ENCODE peak calls at places on chromosomes 16 and 17, in nine cellular contexts. V is HS-27A; Y is suprapubic skin; K is ecto neural progenitor cell; P is heart right ventricle; E is AG08396; J is bronchial epithelial cell; X is stimulated activated CD4-positive, alpha-beta T cell treated with anti-CD3 and anti-CD28 coated beads, Interleukin-4, amount 100 ng/mL, for 4 hours; R is spleen. M is an unnamed sample.

GRCh38 chr16:35733971-35734702 is 2274.7 kb downstream of the TP53TG3F start:
- DNase-seq in Y (peak; percentile 66), J (no peak), V (no peak), X (no peak), R (no peak), E (no peak), P (no peak), K (no peak), M (peak; percentile 66)

GRCh38 chr16:50096791-50097190 is 31.0 kb downstream of the HEATR3 start:
- DNase-seq in X (no peak), P (no peak), V (peak; percentile 58), E (peak; percentile 30), J (peak; percentile 2), R (no peak), Y (no peak), K (no peak), M (no peak)

GRCh38 chr17:49498037-49498615 is 3.0 kb downstream of the NGFR start:
- DNase-seq in P (no peak), K (no peak), X (no peak), V (no peak), E (no peak), Y (no peak), R (no peak), J (no peak), M (no peak)

GRCh38 chr16:11972128-11972527 is 4.4 kb upstream of the SNX29 start:
- DNase-seq in K (no peak), J (no peak), E (no peak), X (no peak), P (no peak), R (no peak), V (no peak), Y (no peak), M (no peak)

GRCh38 chr17:5898406-5898805 is 171.8 kb upstream of the WSCD1 start:
- DNase-seq in Y (no peak), K (peak; percentile 44), X (no peak), P (no peak), R (no peak), V (no peak), J (no peak), E (no peak), M (peak; percentile 73)

GRCh38 chr16:921321-921905 is 49.4 kb downstream of the LMF1 start:
- DNase-seq in Y (no peak), R (peak; percentile 64), E (no peak), J (no peak), X (no peak), K (no peak), V (no peak), P (no peak), M (no peak)

GRCh38 chr16:9134739-9135138 is 43.3 kb downstream of the HAPSTR1 start:
- DNase-seq in V (no peak), P (peak; percentile 27), E (peak; percentile 35), Y (peak; percentile 80), R (peak; percentile 87), K (peak; percentile 77), J (no peak), X (peak; percentile 50), M (no peak)

GRCh38 chr17:64020068-64020766 is at the start of gene ICAM2:
- DNase-seq in K (no peak), R (peak; percentile 95), Y (peak; percentile 84), X (peak; percentile 72), J (no peak), V (no peak), P (peak; percentile 85), E (peak; percentile 5), M (no peak)

GRCh38 chr16:83581082-83581481 is 226.7 kb upstream of the HSBP1 start:
- DNase-seq in E (peak; percentile 9), Y (no peak), P (no peak), R (no peak), K (no peak), V (no peak), J (peak; percentile 41), X (no peak), M (no peak)

GRCh38 chr16:20637247-20637646 is 60.2 kb downstream of the ACSM1 start:
- DNase-seq in X (no peak), R (no peak), V (no peak), Y (no peak), E (no peak), K (no peak), J (no peak), P (no peak), M (no peak)

GRCh38 chr16:16163109-16163508 is 60.2 kb downstream of the ABCC6 start:
- DNase-seq in V (no peak), Y (no peak), P (no peak), X (no peak), K (no peak), J (no peak), R (no peak), E (no peak), M (no peak)

GRCh38 chr16:83952587-83952939 is 477 bp upstream of the OSGIN1 start:
- DNase-seq in J (peak; percentile 61), Y (no peak), K (no peak), R (peak; percentile 73), V (no peak), E (peak; percentile 68), X (no peak), P (no peak), M (no peak)

GRCh38 chr17:48499743-48500434 is 30.9 kb downstream of the HOXB1 start:
- DNase-seq in K (no peak), V (no peak), X (no peak), R (no peak), E (no peak), J (no peak), P (no peak), Y (no peak), M (no peak)

GRCh38 chr16:83791916-83792315 is 15.9 kb upstream of the HSBP1 start:
- DNase-seq in J (no peak), Y (no peak), X (no peak), K (no peak), P (no peak), E (no peak), V (no peak), R (no peak), M (no peak)

GRCh38 chr16:83953796-83954576 is 946 bp downstream of the OSGIN1 start:
- DNase-seq in K (no peak), J (peak; percentile 64), P (no peak), R (no peak), X (no peak), E (peak; percentile 44), Y (no peak), V (no peak), M (no peak)

GRCh38 chr16:57984443-57985203 is 13.7 kb upstream of the CNGB1 start:
- DNase-seq in R (peak; percentile 95), J (peak; percentile 83), K (peak; percentile 99), E (peak; percentile 79), Y (peak; percentile 90), X (peak; percentile 89), P (peak; percentile 67), V (no peak), M (peak; percentile 91)

GRCh38 chr16:560221-560700 is at the start of gene PRR35:
- DNase-seq in E (no peak), Y (no peak), X (no peak), P (no peak), V (no peak), R (no peak), K (no peak), J (no peak), M (no peak)

GRCh38 chr17:62100050-62100449 is 35.0 kb upstream of the MED13 start:
- DNase-seq in K (no peak), J (no peak), Y (peak; percentile 6), V (no peak), R (no peak), P (no peak), E (no peak), X (no peak), M (no peak)

GRCh38 chr17:49277638-49278037 is 47.1 kb upstream of the PHOSPHO1 start:
- DNase-seq in R (no peak), K (no peak), E (no peak), J (peak; percentile 67), Y (peak; percentile 18), V (no peak), P (no peak), X (no peak), M (no peak)

GRCh38 chr16:65306313-65306712 is 184.4 kb upstream of the CDH11 start:
- DNase-seq in X (no peak), P (no peak), K (no peak), V (no peak), J (no peak), Y (no peak), E (no peak), R (no peak), M (no peak)

GRCh38 chr16:11949527-11949926 is 7.7 kb upstream of the NPIPB2 start:
- DNase-seq in K (peak; percentile 49), J (peak; percentile 44), X (no peak), R (no peak), V (no peak), E (peak; percentile 56), P (peak; percentile 23), Y (peak; percentile 34), M (no peak)

GRCh38 chr16:66832661-66833305 is 2.0 kb upstream of the NAE1 start:
- DNase-seq in Y (no peak), J (peak; percentile 74), X (no peak), E (no peak), P (no peak), V (no peak), R (no peak), K (no peak), M (no peak)

GRCh38 chr17:76459674-76460073 is 6.7 kb upstream of the UBE2O start:
- DNase-seq in V (no peak), Y (no peak), X (no peak), K (no peak), J (no peak), R (no peak), E (no peak), P (no peak), M (no peak)

GRCh38 chr16:86100205-86101134 is 201.5 kb downstream of the IRF8 start:
- DNase-seq in J (no peak), P (no peak), R (no peak), Y (peak; percentile 47), K (no peak), E (peak; percentile 50), V (no peak), X (no peak), M (no peak)

GRCh38 chr16:1941162-1941923 is 1.7 kb downstream of the MSRB1 start:
- DNase-seq in E (no peak), P (no peak), R (no peak), V (no peak), Y (no peak), J (no peak), K (no peak), X (no peak), M (no peak)

GRCh38 chr17:30263552-30264333 is 28.0 kb downstream of the BLMH start:
- DNase-seq in Y (no peak), K (no peak), E (no peak), P (no peak), X (no peak), R (no peak), V (no peak), J (no peak), M (no peak)

GRCh38 chr17:1170739-1171138 is 9.0 kb downstream of the ABR start:
- DNase-seq in X (no peak), J (no peak), E (no peak), K (no peak), Y (no peak), V (no peak), R (no peak), P (no peak), M (no peak)

GRCh38 chr17:14038206-14038605 is 31.1 kb upstream of the COX10 start:
- DNase-seq in J (peak; percentile 2), P (no peak), R (no peak), V (no peak), X (no peak), Y (no peak), K (no peak), E (peak; percentile 63), M (no peak)

GRCh38 chr17:60142872-60143499 is 6.8 kb upstream of the CA4 start:
- DNase-seq in J (peak; percentile 79), E (peak; percentile 84), K (peak; percentile 91), Y (no peak), P (peak; percentile 89), X (peak; percentile 76), V (peak; percentile 90), R (peak; percentile 92), M (peak; percentile 91)

GRCh38 chr16:11615756-11616447 is 29.2 kb upstream of the LITAF start:
- DNase-seq in V (no peak), J (no peak), K (no peak), X (no peak), Y (no peak), E (no peak), R (no peak), P (no peak), M (no peak)

GRCh38 chr17:38568845-38569510 is 36.8 kb downstream of the SRCIN1 start:
- DNase-seq in J (no peak), X (no peak), V (no peak), Y (no peak), K (no peak), P (no peak), R (no peak), E (no peak), M (no peak)

M was measured in osteocyte.